ENCODE peak calls at places on chromosomes 12 and 14, in eight cellular contexts. I, R, D, G, U, N, K and O are unnamed samples. For H3K9me3, the result is how much of the 10 kb centered on the place peaks cover.

GRCh38 chr12:98238513-98238912 is 276.9 kb upstream of the TMPO start:
- DNase-seq in I (no peak), K (no peak), D (peak), G (no peak), N (no peak), R (no peak), U (no peak), O (no peak)

GRCh38 chr12:18470251-18470650 is 208.9 kb downstream of the PIK3C2G start:
- DNase-seq in R (no peak), U (no peak), G (no peak), K (no peak), I (no peak), N (no peak), D (no peak), O (no peak)

GRCh38 chr14:75084513-75084912 is 15.1 kb downstream of the ZC2HC1C start:
- DNase-seq in G (no peak), K (no peak), U (peak), I (peak), N (no peak), D (peak), R (no peak), O (no peak)

GRCh38 chr12:16189849-16190248 is 87.6 kb downstream of the SLC15A5 start:
- DNase-seq in N (no peak), U (no peak), K (no peak), G (no peak), I (peak), R (no peak), D (peak), O (no peak)

GRCh38 chr12:67920432-67920831 is 68.8 kb upstream of the IFNG-AS1 start:
- DNase-seq in G (peak), N (no peak), U (no peak), I (no peak), K (no peak), R (no peak), D (peak), O (no peak)

GRCh38 chr12:3550839-3551238 is 59.8 kb downstream of the PRMT8 start:
- DNase-seq in G (no peak), N (no peak), I (no peak), D (no peak), R (no peak), U (no peak), K (no peak), O (no peak)

GRCh38 chr14:70780396-70781075 is 28.8 kb downstream of the MAP3K9 start:
- DNase-seq in I (no peak), K (no peak), D (no peak), G (no peak), U (peak), R (peak), N (no peak), O (no peak)

GRCh38 chr14:80404413-80404812 is 193.1 kb upstream of the DIO2 start:
- DNase-seq in K (no peak), U (no peak), I (no peak), G (no peak), R (no peak), N (no peak), D (no peak), O (no peak)

GRCh38 chr12:24083787-24084186 is 134.3 kb upstream of the SOX5 start:
- DNase-seq in I (no peak), G (no peak), K (no peak), D (no peak), R (no peak), U (no peak), N (no peak), O (no peak)

GRCh38 chr14:54438703-54439102 is 2.5 kb downstream of the CNIH1 start:
- DNase-seq in U (no peak), N (no peak), D (peak), G (no peak), K (no peak), I (no peak), R (no peak), O (no peak)

GRCh38 chr12:124411291-124411878 is 116.5 kb downstream of the RFLNA start:
- DNase-seq in R (no peak), K (no peak), D (peak), I (no peak), U (peak), N (no peak), G (no peak), O (no peak)

GRCh38 chr12:88993655-88994054 is 358.6 kb downstream of the DUSP6 start:
- DNase-seq in K (no peak), R (no peak), N (no peak), U (no peak), I (peak), D (peak), G (peak), O (no peak)

GRCh38 chr12:1922075-1922709 is 3.7 kb upstream of the CACNA2D4 start:
- DNase-seq in I (no peak), K (no peak), R (no peak), U (peak), D (no peak), G (no peak), N (no peak), O (peak)

GRCh38 chr14:22780941-22781605 is 14.6 kb downstream of the OXA1L start:
- DNase-seq in I (no peak), U (no peak), D (no peak), G (no peak), N (no peak), K (no peak), R (no peak), O (no peak)

GRCh38 chr12:18074001-18074400 is 16.0 kb downstream of the RERGL start:
- DNase-seq in N (no peak), R (no peak), D (peak), K (no peak), I (no peak), U (no peak), G (no peak), O (no peak)

GRCh38 chr12:126760109-126760508 is 1506.9 kb upstream of the TMEM132C start:
- DNase-seq in K (no peak), I (no peak), G (no peak), U (no peak), R (no peak), D (no peak), N (no peak), O (no peak)

GRCh38 chr12:31868980-31869379 is 90.2 kb upstream of the RESF1 start:
- DNase-seq in R (no peak), U (no peak), K (no peak), G (no peak), N (no peak), I (peak), D (peak), O (no peak)

GRCh38 chr14:52068741-52069616 is at the start of gene NID2:
- DNase-seq in I (peak), K (no peak), G (peak), D (peak), U (peak), N (peak), R (peak), O (peak)

GRCh38 chr14:79571361-79571760 is 639.9 kb downstream of the DIO2 start:
- DNase-seq in D (no peak), G (no peak), I (no peak), K (no peak), N (no peak), U (no peak), R (no peak), O (no peak)

GRCh38 chr14:92613008-92613658 is 99.6 kb downstream of the RIN3 start:
- DNase-seq in R (peak), I (no peak), K (no peak), N (peak), G (peak), U (peak), D (no peak), O (peak)

GRCh38 chr12:49609875-49610154 is 4.4 kb upstream of the FAM186B start:
- DNase-seq in R (no peak), U (no peak), K (no peak), G (no peak), N (no peak), I (no peak), D (peak), O (no peak)

GRCh38 chr14:54807428-54807827 is 95.2 kb downstream of the GCH1 start:
- DNase-seq in U (no peak), D (no peak), G (no peak), R (no peak), I (no peak), K (no peak), N (no peak), O (no peak)

GRCh38 chr12:49827351-49828099 is 688 bp downstream of the NCKAP5L start:
- DNase-seq in N (peak), I (peak), D (peak), R (peak), G (peak), U (peak), K (no peak), O (peak)

GRCh38 chr12:27260746-27261145 is 16.7 kb downstream of the STK38L start:
- DNase-seq in G (no peak), U (no peak), K (no peak), D (peak), N (no peak), I (peak), R (no peak), O (no peak)

GRCh38 chr12:55037349-55037748 is 17.6 kb downstream of the NEUROD4 start:
- DNase-seq in D (no peak), G (no peak), R (no peak), N (no peak), I (no peak), U (no peak), K (no peak), O (no peak)

GRCh38 chr12:22256076-22256475 is 78.4 kb downstream of the ST8SIA1 start:
- DNase-seq in R (no peak), I (no peak), G (no peak), D (no peak), U (no peak), N (no peak), K (no peak), O (no peak)

GRCh38 chr14:69268763-69269162 is 8.8 kb downstream of the GALNT16 start:
- DNase-seq in G (no peak), R (no peak), N (no peak), D (peak), I (peak), K (no peak), U (no peak), O (no peak)

GRCh38 chr14:53979141-53979673 is 22.6 kb upstream of the BMP4 start:
- DNase-seq in N (no peak), R (no peak), D (no peak), U (no peak), K (no peak), G (peak), I (no peak), O (no peak)

GRCh38 chr14:29348504-29348903 is 579.1 kb downstream of the PRKD1 start:
- DNase-seq in I (no peak), D (no peak), G (no peak), U (no peak), N (no peak), R (no peak), K (no peak), O (no peak)
- H3K9me3 ChIP-seq in I (under half), D (under half), G (under half), U (under half), N (under half), R (under half), K (under half), O (under half)

DNA sequence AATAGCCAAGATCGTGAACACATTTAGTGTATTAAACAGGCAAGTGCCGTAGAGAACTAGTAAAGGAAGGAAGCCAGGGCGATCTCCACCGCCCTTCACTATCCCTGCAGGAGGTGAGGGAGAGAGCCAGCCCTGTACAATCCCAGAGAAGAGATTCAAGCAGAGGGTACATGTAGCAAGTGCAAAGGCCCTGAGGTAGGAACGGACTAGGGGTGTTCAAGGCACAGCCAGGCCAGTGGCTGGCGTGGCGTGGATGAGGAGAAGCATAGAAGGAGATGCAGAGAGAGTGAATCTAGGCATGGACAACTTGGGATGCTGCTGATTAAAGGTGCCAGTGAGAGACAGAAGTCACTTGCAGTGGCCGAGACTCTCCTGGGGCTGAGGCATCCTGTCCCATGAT is 39.1 kb upstream of the ESRRB start:
- DNase-seq in K (no peak), U (no peak), R (no peak), D (no peak), G (no peak), N (no peak), I (no peak), O (no peak)
- H3K9me3 ChIP-seq in K (under half), U (under half), R (under half), D (under half), G (under half), N (under half), I (under half), O (under half)

DNA sequence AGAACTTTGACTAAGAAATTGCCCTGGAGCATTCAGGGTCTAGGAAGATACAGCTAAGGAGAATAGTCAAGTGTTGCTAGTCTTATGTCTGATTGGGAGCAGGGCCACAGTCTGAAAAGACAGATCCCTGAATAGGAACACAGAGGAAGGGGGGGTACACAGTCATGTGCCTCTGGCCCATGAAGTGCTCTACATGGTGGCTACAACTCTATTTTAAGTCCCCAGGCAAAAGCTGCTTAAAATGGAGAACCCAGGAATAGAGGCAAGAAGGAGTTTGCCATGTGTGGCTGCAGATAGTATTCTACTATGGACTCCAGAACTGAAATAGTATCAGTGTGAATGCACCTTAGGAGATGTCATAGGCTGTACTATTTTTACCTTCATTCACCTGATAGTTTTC is 118.0 kb upstream of the NPAS3 start:
- DNase-seq in I (no peak), R (no peak), U (no peak), N (no peak), D (no peak), G (no peak), K (no peak), O (no peak)
- H3K9me3 ChIP-seq in I (under half), R (under half), U (under half), N (under half), D (under half), G (under half), K (under half), O (under half)

GRCh38 chr12:13686243-13686642 is 295.2 kb downstream of the GRIN2B start:
- DNase-seq in K (no peak), N (no peak), I (no peak), D (no peak), G (no peak), U (no peak), R (no peak), O (no peak)
- H3K9me3 ChIP-seq in K (under half), N (under half), I (under half), D (under half), G (under half), U (under half), R (under half), O (under half)

DNA sequence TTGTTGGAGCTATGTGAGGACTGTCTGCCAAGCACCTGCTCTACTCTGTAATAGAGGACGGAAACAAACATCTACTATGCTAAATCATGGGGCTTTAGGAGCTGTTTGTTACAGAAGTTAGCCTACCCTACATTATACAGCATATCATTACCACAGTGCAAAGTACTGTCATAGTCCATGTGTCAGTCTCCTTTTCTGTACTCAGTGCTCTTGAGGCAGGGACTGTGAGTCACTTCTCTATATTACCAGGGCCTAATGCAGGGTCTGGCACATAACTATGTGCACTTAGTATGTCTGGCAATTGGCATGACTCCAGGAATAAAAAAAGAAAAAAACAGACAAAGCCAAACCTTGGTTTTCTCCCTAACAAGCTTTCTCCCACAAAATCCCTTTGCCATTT is 95.0 kb downstream of the RPAP3 start:
- DNase-seq in D (no peak), U (no peak), G (no peak), N (no peak), R (no peak), I (no peak), K (no peak), O (no peak)
- H3K9me3 ChIP-seq in D (under half), U (under half), G (under half), N (under half), R (under half), I (under half), K (under half), O (under half)

GRCh38 chr14:35174342-35174741 is 52.0 kb downstream of the PRORP start:
- DNase-seq in N (no peak), D (no peak), K (no peak), G (no peak), U (no peak), I (no peak), R (no peak), O (no peak)
- H3K9me3 ChIP-seq in N (under half), D (under half), K (under half), G (under half), U (under half), I (under half), R (under half), O (under half)

DNA sequence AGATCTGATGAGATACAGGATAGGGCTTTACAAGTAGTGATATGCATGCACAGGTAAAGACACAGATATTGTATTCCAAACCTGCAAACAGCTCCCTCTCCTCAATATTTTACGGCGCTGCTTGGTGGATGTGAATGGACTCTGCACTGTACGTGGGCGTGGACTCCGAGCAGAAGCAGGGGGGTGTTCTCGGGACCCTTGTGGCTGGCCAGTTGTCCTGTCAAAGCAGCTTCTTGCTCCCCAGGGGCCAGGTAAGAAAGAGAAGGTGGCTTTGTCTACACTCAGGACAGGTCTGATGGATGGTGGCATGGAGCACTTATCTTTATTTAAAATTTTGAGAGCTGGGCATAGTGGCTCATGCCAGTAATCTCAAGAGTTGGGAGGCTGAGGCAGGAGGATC is 29.5 kb upstream of the CLMN start:
- DNase-seq in K (no peak), R (no peak), G (no peak), N (no peak), U (no peak), D (no peak), I (no peak), O (no peak)
- H3K9me3 ChIP-seq in K (under half), R (under half), G (under half), N (under half), U (under half), D (under half), I (under half), O (under half)

GRCh38 chr12:75781532-75782046 is 250.0 kb downstream of the PHLDA1 start:
- DNase-seq in K (no peak), I (peak), N (no peak), R (no peak), G (peak), D (peak), U (no peak), O (no peak)

GRCh38 chr12:75784591-75784990 is 247.0 kb downstream of the PHLDA1 start:
- DNase-seq in D (peak), N (no peak), G (no peak), K (no peak), R (no peak), U (peak), I (peak), O (no peak)

GRCh38 chr12:75783093-75783877 is 248.3 kb downstream of the PHLDA1 start:
- DNase-seq in K (no peak), N (no peak), R (no peak), U (no peak), I (no peak), D (no peak), G (no peak), O (no peak)

GRCh38 chr12:75779891-75780501 is 251.6 kb downstream of the PHLDA1 start:
- DNase-seq in G (no peak), N (no peak), R (no peak), I (peak), D (no peak), U (no peak), K (no peak), O (no peak)

DNA sequence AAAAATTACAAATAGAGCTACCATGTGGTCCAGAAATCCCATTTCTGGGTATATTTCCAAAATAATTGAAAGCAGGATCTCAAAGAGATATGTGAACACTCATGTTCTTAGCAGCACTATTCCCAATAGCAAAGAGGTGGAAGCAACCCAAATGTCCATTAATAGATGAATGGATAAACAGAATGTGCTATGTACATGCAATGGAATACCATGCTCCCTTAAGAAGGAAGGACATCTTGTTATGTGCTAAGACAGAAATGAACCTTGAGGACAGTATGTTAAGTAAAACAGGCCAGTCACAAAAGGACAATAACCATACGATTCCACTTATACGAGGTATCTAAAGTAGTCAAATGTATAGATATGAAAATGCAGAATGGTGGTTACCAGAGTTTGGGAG is 249.4 kb downstream of the PHLDA1 start:
- DNase-seq in K (no peak), D (no peak), U (no peak), G (no peak), R (no peak), N (no peak), I (no peak), O (no peak)
- H3K9me3 ChIP-seq in K (under half), D (under half), U (under half), G (under half), R (under half), N (under half), I (under half), O (under half)